ENCODE peak calls at places on chromosomes 2 and 18, in six cellular contexts. One of them, this sample, is unnamed.

GRCh38 chr2:138814123-138814883 is 34.1 kb upstream of the NXPH2 start:
- DNase-seq in body of pancreas: peak
- DNase-seq in CD4-positive, alpha-beta memory T cell: no peak
- DNase-seq in HepG2: peak
- DNase-seq in OCI-LY7: no peak
- DNase-seq in naive thymus-derived CD4-positive, alpha-beta T cell: no peak
- DNase-seq in this sample: no peak

GRCh38 chr18:32056613-32057358 is 34.9 kb upstream of the RNF138 start:
- DNase-seq in CD4-positive, alpha-beta memory T cell: no peak
- DNase-seq in HepG2: no peak
- DNase-seq in naive thymus-derived CD4-positive, alpha-beta T cell: no peak
- DNase-seq in OCI-LY7: no peak
- DNase-seq in body of pancreas: no peak
- DNase-seq in this sample: no peak

GRCh38 chr2:3461781-3462492 is 57.4 kb downstream of the ADI1 start:
- DNase-seq in naive thymus-derived CD4-positive, alpha-beta T cell: no peak
- DNase-seq in body of pancreas: peak
- DNase-seq in HepG2: peak
- DNase-seq in CD4-positive, alpha-beta memory T cell: peak
- DNase-seq in OCI-LY7: peak
- DNase-seq in this sample: no peak

GRCh38 chr2:190618030-190618429 is 30.9 kb upstream of the NAB1 start:
- DNase-seq in CD4-positive, alpha-beta memory T cell: no peak
- DNase-seq in body of pancreas: no peak
- DNase-seq in OCI-LY7: no peak
- DNase-seq in naive thymus-derived CD4-positive, alpha-beta T cell: no peak
- DNase-seq in HepG2: no peak
- DNase-seq in this sample: no peak

GRCh38 chr2:64766841-64767669 is 113.3 kb upstream of the SERTAD2 start:
- DNase-seq in HepG2: no peak
- DNase-seq in naive thymus-derived CD4-positive, alpha-beta T cell: no peak
- DNase-seq in CD4-positive, alpha-beta memory T cell: no peak
- DNase-seq in OCI-LY7: peak
- DNase-seq in body of pancreas: no peak
- DNase-seq in this sample: no peak

GRCh38 chr2:100140582-100140981 is 1.8 kb downstream of the AFF3 start:
- DNase-seq in OCI-LY7: peak
- DNase-seq in CD4-positive, alpha-beta memory T cell: no peak
- DNase-seq in body of pancreas: peak
- DNase-seq in naive thymus-derived CD4-positive, alpha-beta T cell: no peak
- DNase-seq in HepG2: no peak
- DNase-seq in this sample: no peak

GRCh38 chr2:39488450-39488849 is 51.4 kb upstream of the MAP4K3 start:
- DNase-seq in CD4-positive, alpha-beta memory T cell: no peak
- DNase-seq in HepG2: peak
- DNase-seq in naive thymus-derived CD4-positive, alpha-beta T cell: no peak
- DNase-seq in body of pancreas: peak
- DNase-seq in OCI-LY7: no peak
- DNase-seq in this sample: no peak

GRCh38 chr2:119234021-119235019 is 10.7 kb downstream of the STEAP3 start:
- DNase-seq in HepG2: peak
- DNase-seq in OCI-LY7: peak
- DNase-seq in naive thymus-derived CD4-positive, alpha-beta T cell: no peak
- DNase-seq in body of pancreas: no peak
- DNase-seq in CD4-positive, alpha-beta memory T cell: no peak
- DNase-seq in this sample: no peak

GRCh38 chr2:221554769-221555510 is 17.2 kb downstream of the EPHA4 start:
- DNase-seq in OCI-LY7: peak
- DNase-seq in naive thymus-derived CD4-positive, alpha-beta T cell: no peak
- DNase-seq in body of pancreas: no peak
- DNase-seq in HepG2: no peak
- DNase-seq in CD4-positive, alpha-beta memory T cell: no peak
- DNase-seq in this sample: no peak

GRCh38 chr18:59096098-59096779 is 43.4 kb upstream of the SEC11C start:
- DNase-seq in naive thymus-derived CD4-positive, alpha-beta T cell: no peak
- DNase-seq in HepG2: peak
- DNase-seq in body of pancreas: peak
- DNase-seq in OCI-LY7: no peak
- DNase-seq in CD4-positive, alpha-beta memory T cell: no peak
- DNase-seq in this sample: no peak

GRCh38 chr2:222307138-222307756 is 8.4 kb upstream of the PAX3 start:
- DNase-seq in HepG2: no peak
- DNase-seq in OCI-LY7: no peak
- DNase-seq in CD4-positive, alpha-beta memory T cell: no peak
- DNase-seq in body of pancreas: no peak
- DNase-seq in naive thymus-derived CD4-positive, alpha-beta T cell: no peak
- DNase-seq in this sample: no peak

GRCh38 chr2:204550738-204551137 is 5.5 kb downstream of the PARD3B start:
- DNase-seq in body of pancreas: peak
- DNase-seq in CD4-positive, alpha-beta memory T cell: no peak
- DNase-seq in naive thymus-derived CD4-positive, alpha-beta T cell: no peak
- DNase-seq in HepG2: no peak
- DNase-seq in OCI-LY7: no peak
- DNase-seq in this sample: no peak

GRCh38 chr18:5311273-5312009 is 15.9 kb upstream of the ZBTB14 start:
- DNase-seq in HepG2: no peak
- DNase-seq in CD4-positive, alpha-beta memory T cell: no peak
- DNase-seq in naive thymus-derived CD4-positive, alpha-beta T cell: no peak
- DNase-seq in body of pancreas: no peak
- DNase-seq in OCI-LY7: no peak
- DNase-seq in this sample: no peak

GRCh38 chr2:229090231-229090630 is 180.9 kb downstream of the PID1 start:
- DNase-seq in body of pancreas: no peak
- DNase-seq in naive thymus-derived CD4-positive, alpha-beta T cell: no peak
- DNase-seq in HepG2: no peak
- DNase-seq in OCI-LY7: no peak
- DNase-seq in CD4-positive, alpha-beta memory T cell: no peak
- DNase-seq in this sample: no peak

GRCh38 chr2:46879511-46879910 is 36.1 kb downstream of the MCFD2 start:
- DNase-seq in CD4-positive, alpha-beta memory T cell: no peak
- DNase-seq in OCI-LY7: no peak
- DNase-seq in naive thymus-derived CD4-positive, alpha-beta T cell: no peak
- DNase-seq in HepG2: no peak
- DNase-seq in body of pancreas: no peak
- DNase-seq in this sample: no peak

GRCh38 chr2:168427451-168427850 is 28.6 kb upstream of the CERS6 start:
- DNase-seq in HepG2: no peak
- DNase-seq in naive thymus-derived CD4-positive, alpha-beta T cell: no peak
- DNase-seq in CD4-positive, alpha-beta memory T cell: no peak
- DNase-seq in body of pancreas: no peak
- DNase-seq in OCI-LY7: no peak
- DNase-seq in this sample: no peak

GRCh38 chr2:105755895-105756294 is 11.2 kb downstream of the NCK2 start:
- DNase-seq in naive thymus-derived CD4-positive, alpha-beta T cell: no peak
- DNase-seq in OCI-LY7: no peak
- DNase-seq in body of pancreas: no peak
- DNase-seq in CD4-positive, alpha-beta memory T cell: peak
- DNase-seq in HepG2: no peak
- DNase-seq in this sample: no peak

GRCh38 chr2:17620280-17620679 is 79.8 kb downstream of the VSNL1 start:
- DNase-seq in body of pancreas: no peak
- DNase-seq in OCI-LY7: no peak
- DNase-seq in CD4-positive, alpha-beta memory T cell: no peak
- DNase-seq in naive thymus-derived CD4-positive, alpha-beta T cell: no peak
- DNase-seq in HepG2: no peak
- DNase-seq in this sample: no peak

GRCh38 chr18:26911840-26912239 is 46.3 kb upstream of the AQP4 start:
- DNase-seq in OCI-LY7: no peak
- DNase-seq in naive thymus-derived CD4-positive, alpha-beta T cell: no peak
- DNase-seq in HepG2: no peak
- DNase-seq in CD4-positive, alpha-beta memory T cell: no peak
- DNase-seq in body of pancreas: no peak
- DNase-seq in this sample: no peak

GRCh38 chr18:26908906-26909305 is 43.4 kb upstream of the AQP4 start:
- DNase-seq in naive thymus-derived CD4-positive, alpha-beta T cell: no peak
- DNase-seq in CD4-positive, alpha-beta memory T cell: no peak
- DNase-seq in HepG2: no peak
- DNase-seq in body of pancreas: no peak
- DNase-seq in OCI-LY7: no peak
- DNase-seq in this sample: no peak

GRCh38 chr18:26909599-26910290 is 44.2 kb upstream of the AQP4 start:
- DNase-seq in HepG2: peak
- DNase-seq in CD4-positive, alpha-beta memory T cell: no peak
- DNase-seq in naive thymus-derived CD4-positive, alpha-beta T cell: no peak
- DNase-seq in OCI-LY7: no peak
- DNase-seq in body of pancreas: no peak
- DNase-seq in this sample: no peak
- H3K27ac ChIP-seq in HepG2: no peak
- H3K27ac ChIP-seq in CD4-positive, alpha-beta memory T cell: no peak
- H3K27ac ChIP-seq in naive thymus-derived CD4-positive, alpha-beta T cell: no peak
- H3K27ac ChIP-seq in OCI-LY7: no peak
- H3K27ac ChIP-seq in body of pancreas: no peak
- H3K27ac ChIP-seq in this sample: no peak

DNA sequence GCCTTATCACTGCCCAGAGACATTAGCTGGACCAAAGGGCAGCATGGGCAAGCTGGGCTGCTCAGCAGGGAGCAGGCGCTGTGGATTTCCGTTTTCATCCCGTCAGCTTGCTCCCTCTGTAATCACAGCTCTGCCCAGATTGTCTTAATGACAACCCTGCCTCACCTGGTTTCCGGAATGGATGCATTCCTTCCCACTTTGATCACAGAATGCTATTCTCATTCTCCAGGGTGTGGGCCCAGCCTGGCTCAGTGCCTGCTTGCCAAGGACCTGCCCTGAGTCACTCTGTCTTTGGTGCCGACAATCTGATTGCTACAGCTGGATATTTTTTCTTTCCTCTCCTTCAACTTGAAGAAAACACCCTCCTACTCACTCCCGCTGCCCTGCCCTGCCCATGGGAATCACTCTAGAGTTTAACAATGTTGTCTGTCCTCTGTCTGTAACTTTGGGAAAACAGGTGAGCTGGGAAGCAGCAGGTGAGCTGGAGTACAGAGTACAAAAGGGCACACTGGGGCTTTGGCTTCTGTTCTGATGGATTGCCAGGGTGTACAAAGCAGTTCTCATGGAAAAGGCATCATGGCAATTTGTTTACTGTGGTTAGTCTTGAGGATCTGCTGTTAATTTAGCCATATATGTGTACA is 27.2 kb upstream of the FAM136A start:
- DNase-seq in body of pancreas: peak
- DNase-seq in CD4-positive, alpha-beta memory T cell: no peak
- DNase-seq in OCI-LY7: no peak
- DNase-seq in HepG2: peak
- DNase-seq in naive thymus-derived CD4-positive, alpha-beta T cell: no peak
- DNase-seq in this sample: no peak
- H3K4me3 ChIP-seq in body of pancreas: no peak
- H3K4me3 ChIP-seq in CD4-positive, alpha-beta memory T cell: no peak
- H3K4me3 ChIP-seq in OCI-LY7: no peak
- H3K4me3 ChIP-seq in HepG2: no peak
- H3K4me3 ChIP-seq in naive thymus-derived CD4-positive, alpha-beta T cell: no peak
- H3K4me3 ChIP-seq in this sample: no peak

GRCh38 chr18:3405713-3406112 is 44.3 kb upstream of the TGIF1 start:
- DNase-seq in naive thymus-derived CD4-positive, alpha-beta T cell: no peak
- DNase-seq in body of pancreas: no peak
- DNase-seq in HepG2: no peak
- DNase-seq in CD4-positive, alpha-beta memory T cell: no peak
- DNase-seq in OCI-LY7: peak
- DNase-seq in this sample: no peak
- H3K27ac ChIP-seq in naive thymus-derived CD4-positive, alpha-beta T cell: no peak
- H3K27ac ChIP-seq in body of pancreas: no peak
- H3K27ac ChIP-seq in HepG2: no peak
- H3K27ac ChIP-seq in CD4-positive, alpha-beta memory T cell: no peak
- H3K27ac ChIP-seq in OCI-LY7: no peak
- H3K27ac ChIP-seq in this sample: no peak

DNA sequence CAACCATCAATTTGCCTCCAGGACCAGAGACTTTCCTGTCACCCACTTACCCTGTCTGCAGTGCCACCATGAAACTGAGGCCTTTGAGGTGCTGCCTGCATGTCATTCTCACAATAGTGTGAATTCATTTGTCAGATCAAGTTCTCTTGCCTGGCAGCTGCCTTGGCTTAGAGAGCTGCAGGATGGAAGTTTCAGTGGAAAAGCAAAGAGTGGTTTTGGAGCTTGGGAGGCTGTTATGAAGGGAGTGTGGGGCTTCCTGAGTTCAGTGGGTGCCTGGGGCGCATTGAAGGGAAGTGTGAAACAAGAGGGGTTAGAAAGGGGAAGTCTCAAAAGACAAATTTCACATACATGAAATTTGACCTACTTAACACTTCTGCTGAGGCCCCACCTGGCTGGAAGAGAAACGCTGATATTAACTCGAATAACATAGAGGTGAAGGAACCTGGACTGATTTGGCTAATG is 7.9 kb upstream of the LBH start:
- DNase-seq in OCI-LY7: peak
- DNase-seq in HepG2: no peak
- DNase-seq in body of pancreas: no peak
- DNase-seq in CD4-positive, alpha-beta memory T cell: peak
- DNase-seq in naive thymus-derived CD4-positive, alpha-beta T cell: no peak
- DNase-seq in this sample: peak
- H3K4me3 ChIP-seq in OCI-LY7: no peak
- H3K4me3 ChIP-seq in HepG2: no peak
- H3K4me3 ChIP-seq in body of pancreas: no peak
- H3K4me3 ChIP-seq in CD4-positive, alpha-beta memory T cell: no peak
- H3K4me3 ChIP-seq in naive thymus-derived CD4-positive, alpha-beta T cell: peak
- H3K4me3 ChIP-seq in this sample: no peak

GRCh38 chr2:189097934-189098333 is 81.6 kb downstream of the COL5A2 start:
- DNase-seq in naive thymus-derived CD4-positive, alpha-beta T cell: no peak
- DNase-seq in HepG2: no peak
- DNase-seq in OCI-LY7: no peak
- DNase-seq in body of pancreas: no peak
- DNase-seq in CD4-positive, alpha-beta memory T cell: no peak
- DNase-seq in this sample: no peak
- H3K27ac ChIP-seq in naive thymus-derived CD4-positive, alpha-beta T cell: no peak
- H3K27ac ChIP-seq in HepG2: no peak
- H3K27ac ChIP-seq in OCI-LY7: no peak
- H3K27ac ChIP-seq in body of pancreas: no peak
- H3K27ac ChIP-seq in CD4-positive, alpha-beta memory T cell: no peak
- H3K27ac ChIP-seq in this sample: no peak

GRCh38 chr18:8776013-8776515 is 70.7 kb downstream of the MTCL1 start:
- DNase-seq in body of pancreas: no peak
- DNase-seq in CD4-positive, alpha-beta memory T cell: no peak
- DNase-seq in naive thymus-derived CD4-positive, alpha-beta T cell: no peak
- DNase-seq in OCI-LY7: no peak
- DNase-seq in HepG2: no peak
- DNase-seq in this sample: peak
- H3K4me3 ChIP-seq in body of pancreas: no peak
- H3K4me3 ChIP-seq in CD4-positive, alpha-beta memory T cell: no peak
- H3K4me3 ChIP-seq in naive thymus-derived CD4-positive, alpha-beta T cell: no peak
- H3K4me3 ChIP-seq in OCI-LY7: no peak
- H3K4me3 ChIP-seq in HepG2: no peak
- H3K4me3 ChIP-seq in this sample: no peak

This sample was measured in coronary artery.